ENCODE peak calls at places on chromosomes 13 and 19, in five cellular contexts. Z is heart right ventricle, H is PC-3, E is IMR-90, L is H9. T is an unnamed sample.
A peak's percentile ranks its signal among the peaks of the same experiment; 100 is the strongest.

GRCh38 chr13:51793570-51794273 is 10.2 kb downstream of the DHRS12 start:
- DNase-seq in Z (no peak), H (peak; percentile 80), E (peak; percentile 91), L (no peak), T (no peak)

GRCh38 chr19:46828484-46828883 is 22.2 kb downstream of the AP2S1 start:
- DNase-seq in Z (no peak), H (peak; percentile 7), E (peak; percentile 75), L (no peak), T (no peak)

GRCh38 chr13:60852886-60853285 is 455.9 kb downstream of the TDRD3 start:
- DNase-seq in Z (no peak), H (no peak), E (no peak), L (no peak), T (peak; percentile 18)

GRCh38 chr13:75170321-75170720 is 311.6 kb downstream of the TBC1D4 start:
- DNase-seq in Z (no peak), H (no peak), E (no peak), L (no peak), T (no peak)

GRCh38 chr19:41386442-41386841 is 10.1 kb downstream of the TMEM91 start:
- DNase-seq in Z (no peak), H (no peak), E (no peak), L (no peak), T (no peak)

GRCh38 chr13:50921706-50922105 is 12.1 kb downstream of the RNASEH2B start:
- DNase-seq in Z (no peak), H (no peak), E (no peak), L (no peak), T (no peak)

GRCh38 chr19:58406818-58407657 is 1.4 kb upstream of the ZNF584 start:
- DNase-seq in Z (no peak), H (no peak), E (no peak), L (peak; percentile 47), T (no peak)

GRCh38 chr19:16070366-16070990 is 5.8 kb upstream of the TPM4 start:
- DNase-seq in Z (peak; percentile 50), H (peak; percentile 98), E (no peak), L (no peak), T (peak; percentile 88)

GRCh38 chr19:18807861-18808331 is 16.8 kb upstream of the COMP start:
- DNase-seq in Z (no peak), H (no peak), E (no peak), L (no peak), T (no peak)

GRCh38 chr19:53703361-53703760 is 71.6 kb downstream of the DPRX start:
- DNase-seq in Z (no peak), H (no peak), E (no peak), L (no peak), T (no peak)

GRCh38 chr13:103246581-103247200 is 180.5 kb upstream of the SLC10A2 start:
- DNase-seq in Z (no peak), H (no peak), E (no peak), L (no peak), T (no peak)

GRCh38 chr13:105519766-105520165 is 1015.7 kb downstream of the EFNB2 start:
- DNase-seq in Z (no peak), H (no peak), E (no peak), L (no peak), T (no peak)

GRCh38 chr19:940591-941291 is 14.9 kb downstream of the ARID3A start:
- DNase-seq in Z (no peak), H (peak; percentile 66), E (peak; percentile 57), L (no peak), T (peak; percentile 92)

GRCh38 chr13:114067886-114068722 is 64.3 kb downstream of the RASA3 start:
- DNase-seq in Z (no peak), H (no peak), E (no peak), L (no peak), T (peak; percentile 56)

GRCh38 chr19:6076675-6077463 is 33.4 kb downstream of the RFX2 start:
- DNase-seq in Z (no peak), H (peak; percentile 82), E (peak; percentile 91), L (no peak), T (no peak)

GRCh38 chr13:26058704-26059103 is 6.9 kb upstream of the SHISA2 start:
- DNase-seq in Z (no peak), H (no peak), E (no peak), L (no peak), T (no peak)

GRCh38 chr19:1997353-1998233 is 17.9 kb downstream of the BTBD2 start:
- DNase-seq in Z (no peak), H (no peak), E (no peak), L (no peak), T (no peak)

GRCh38 chr13:25172303-25172630 is 179 bp upstream of the AMER2 start:
- DNase-seq in Z (no peak), H (no peak), E (no peak), L (no peak), T (no peak)

GRCh38 chr19:19956431-19957075 is 55.8 kb downstream of the ZNF93 start:
- DNase-seq in Z (no peak), H (no peak), E (no peak), L (peak; percentile 91), T (no peak)

GRCh38 chr13:44651724-44652123 is 75.6 kb upstream of the TSC22D1 start:
- DNase-seq in Z (no peak), H (no peak), E (no peak), L (no peak), T (no peak)
- TF ChIP-seq CTCF in Z (no peak), H (no peak), E (no peak), L (no peak), T (no peak)

DNA sequence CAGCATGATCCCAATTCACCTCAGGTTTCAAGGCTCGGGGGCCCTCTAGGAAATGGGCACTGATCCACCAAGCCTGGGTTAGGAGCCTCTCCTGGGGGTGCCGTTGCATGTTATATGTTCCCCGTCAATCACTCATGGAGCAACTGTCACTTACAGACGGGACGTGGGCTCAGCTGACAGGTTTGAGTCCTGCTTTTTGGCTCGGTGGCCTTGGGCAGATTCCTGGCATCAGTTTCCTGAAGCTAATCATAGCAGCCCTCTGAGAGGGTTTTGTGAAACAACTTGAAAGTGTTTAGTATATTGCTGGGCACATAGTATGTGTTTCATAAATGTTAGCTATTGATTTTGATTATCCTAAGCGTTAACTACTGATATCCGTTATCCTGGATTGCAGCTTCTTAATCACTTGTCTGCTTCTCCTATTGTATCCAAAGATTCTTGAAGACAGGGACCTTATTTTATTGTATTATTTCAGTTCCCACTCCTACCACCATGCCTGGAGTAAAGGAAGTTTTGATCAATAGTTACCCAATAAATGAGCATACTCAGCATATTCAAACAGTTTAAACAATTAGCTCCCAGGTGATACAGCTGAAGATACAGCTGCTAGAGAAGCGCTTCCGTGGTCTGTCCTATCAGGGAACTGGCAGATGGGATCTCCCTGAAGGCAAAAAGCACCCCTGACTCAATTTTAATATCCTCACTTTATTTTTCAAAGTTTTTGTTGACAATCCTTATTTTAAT is 57.9 kb downstream of the RFC3 start:
- DNase-seq in Z (no peak), H (no peak), E (no peak), L (no peak), T (no peak)
- H3K4me1 ChIP-seq in Z (peaks cover 11% of the 10 kb centered on the region), H (no peaks in the 10 kb centered on the region), E (no peaks in the 10 kb centered on the region), L (no peaks in the 10 kb centered on the region), T (no peaks in the 10 kb centered on the region)

DNA sequence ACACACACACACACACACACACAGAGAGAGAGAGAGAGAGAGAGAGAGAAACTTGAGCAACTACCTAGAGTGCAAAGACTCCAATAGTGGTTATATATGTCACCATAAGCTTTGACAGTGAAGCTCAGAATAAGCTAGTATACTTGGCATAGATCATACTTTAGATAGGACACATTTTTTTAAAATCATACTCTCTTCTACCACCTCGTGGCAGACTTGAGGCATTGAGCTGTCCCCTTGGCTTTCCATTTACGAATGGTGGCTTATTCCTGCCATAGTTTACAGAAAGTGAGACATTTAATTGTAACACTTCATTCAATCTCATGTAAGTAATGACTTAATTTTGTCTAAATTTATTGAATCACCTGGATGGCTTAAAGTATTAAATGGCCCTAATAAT is 108.2 kb downstream of the EDNRB start:
- DNase-seq in Z (no peak), H (peak; percentile 53), E (peak; percentile 34), L (no peak), T (no peak)
- TF ChIP-seq CTCF in Z (no peak), H (peak; percentile 59), E (peak; percentile 39), L (peak; percentile 44), T (peak; percentile 41)

DNA sequence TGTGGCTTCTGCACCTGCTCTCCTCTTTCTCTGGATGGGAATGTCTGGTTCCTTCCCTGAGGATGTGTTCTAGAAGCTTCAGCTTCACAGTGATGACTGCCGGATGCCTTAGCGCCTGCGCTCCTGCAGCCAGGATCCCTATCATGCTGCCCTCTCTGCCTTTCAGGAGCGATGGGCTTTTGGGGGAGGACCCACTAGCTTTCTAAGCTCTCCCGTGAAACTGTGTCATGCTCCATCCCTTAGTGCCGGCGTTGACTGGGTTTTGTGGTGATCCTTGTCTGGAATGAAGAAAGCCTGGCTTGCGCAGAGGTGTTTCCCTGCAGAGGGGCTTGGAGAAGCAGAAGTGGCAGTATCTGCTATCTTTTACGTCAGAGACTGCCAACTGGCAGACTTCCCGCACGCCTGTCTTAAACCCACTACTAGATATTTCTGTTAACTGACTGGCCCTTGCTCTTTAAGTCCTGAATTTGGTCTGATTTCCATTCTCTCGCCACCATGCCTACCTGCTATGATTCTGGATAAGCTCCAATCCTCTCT is 3.8 kb upstream of the KMT2B start:
- DNase-seq in Z (no peak), H (no peak), E (no peak), L (no peak), T (no peak)
- H3K4me1 ChIP-seq in Z (peaks cover 18% of the 10 kb centered on the region), H (peaks cover 14% of the 10 kb centered on the region), E (peaks cover 9% of the 10 kb centered on the region), L (peaks cover 10% of the 10 kb centered on the region), T (peaks cover 11% of the 10 kb centered on the region)

T was measured in left lung.